ENCODE peak calls at places on chromosomes 11 and 22, in four cellular contexts. Q is stimulated activated effector memory CD8-positive, alpha-beta T cell treated with anti-CD3 and anti-CD28 coated beads, Interleukin-12 subunit alpha, Interleukin-12 subunit beta, amount 100 ng/mL, for 72 hours; E is activated effector memory CD4-positive, alpha-beta T cell treated with Interleukin-2 at 50 U/mL for 16 hours; C is activated T-helper 1 cell treated with anti-CD3 and anti-CD28 coated beads, Interleukin-12 subunit alpha, Interleukin-12 subunit beta, Interleukin-2, Interleukin-4 antibody, amounts not matched to agents 30 ng/mL and 10 ng/mL and 1 ng/mL, durations not matched to agents 14 hours and 24 hours and 36 hours. V is an unnamed sample.

GRCh38 chr22:22184277-22184807 is 60.2 kb upstream of the VPREB1 start:
- DNase-seq in Q (no peak), E (no peak), C (no peak), V (no peak)

GRCh38 chr11:116948375-116948774 is 111.0 kb upstream of the APOA1 start:
- DNase-seq in Q (no peak), E (no peak), C (peak; percentile 10), V (no peak)

GRCh38 chr11:130359419-130359818 is 44.7 kb upstream of the ZBTB44 start:
- DNase-seq in Q (no peak), E (no peak), C (no peak), V (no peak)

GRCh38 chr11:69870772-69871171 is 51.6 kb upstream of the FGF3 start:
- DNase-seq in Q (no peak), E (no peak), C (no peak), V (no peak)

GRCh38 chr22:24093855-24094254 is 82.8 kb downstream of the CABIN1 start:
- DNase-seq in Q (no peak), E (no peak), C (no peak), V (no peak)

GRCh38 chr22:39466228-39467006 is 9.6 kb downstream of the MGAT3 start:
- DNase-seq in Q (no peak), E (no peak), C (no peak), V (no peak)

GRCh38 chr11:113474362-113475159 is 637 bp downstream of the DRD2 start:
- DNase-seq in Q (peak; percentile 68), E (peak; percentile 7), C (peak; percentile 46), V (no peak)

GRCh38 chr22:30262917-30263741 is 3.5 kb downstream of the OSM start:
- DNase-seq in Q (peak; percentile 91), E (peak; percentile 65), C (peak; percentile 67), V (peak; percentile 72)

GRCh38 chr11:4863893-4864292 is 14.9 kb upstream of the OR51S1 start:
- DNase-seq in Q (no peak), E (no peak), C (no peak), V (no peak)

GRCh38 chr11:61730222-61730994 is 22.0 kb upstream of the MYRF start:
- DNase-seq in Q (no peak), E (no peak), C (no peak), V (no peak)

GRCh38 chr22:29706991-29707390 is 12.8 kb upstream of the CABP7 start:
- DNase-seq in Q (no peak), E (no peak), C (no peak), V (no peak)

GRCh38 chr11:32395127-32395526 is 40.2 kb downstream of the WT1 start:
- DNase-seq in Q (no peak), E (no peak), C (no peak), V (no peak)

GRCh38 chr11:104051806-104052205 is 15.4 kb downstream of the DDI1 start:
- DNase-seq in Q (no peak), E (no peak), C (no peak), V (no peak)

V was measured in activated B cell treated with CpG ODN at 0.5 μM for 24 hours.